ENCODE peak calls at places on chromosomes 13 and 19, in five cellular contexts. One of them, this sample, is unnamed.

GRCh38 chr19:1699998-1700732 is 47.8 kb upstream of the TCF3 start:
- DNase-seq in heart left ventricle: no peak
- DNase-seq in H9: no peak
- DNase-seq in IMR-90: no peak
- DNase-seq in fibroblast of lung: no peak
- DNase-seq in this sample: no peak

GRCh38 chr13:21673592-21674270 is 2.9 kb downstream of the FGF9 start:
- DNase-seq in fibroblast of lung: peak
- DNase-seq in heart left ventricle: peak
- DNase-seq in IMR-90: peak
- DNase-seq in H9: peak
- DNase-seq in this sample: no peak

GRCh38 chr13:97068146-97068545 is 73.9 kb upstream of the OXGR1 start:
- DNase-seq in IMR-90: peak
- DNase-seq in heart left ventricle: no peak
- DNase-seq in H9: no peak
- DNase-seq in fibroblast of lung: no peak
- DNase-seq in this sample: no peak

GRCh38 chr13:76505437-76505836 is 380.8 kb downstream of the KCTD12 start:
- DNase-seq in heart left ventricle: no peak
- DNase-seq in fibroblast of lung: no peak
- DNase-seq in H9: no peak
- DNase-seq in IMR-90: no peak
- DNase-seq in this sample: no peak

GRCh38 chr19:40398417-40399056 is 8.6 kb upstream of the HIPK4 start:
- DNase-seq in fibroblast of lung: peak
- DNase-seq in IMR-90: no peak
- DNase-seq in H9: peak
- DNase-seq in heart left ventricle: no peak
- DNase-seq in this sample: no peak

GRCh38 chr19:55283548-55284393 is at the start of gene BRSK1:
- DNase-seq in H9: peak
- DNase-seq in heart left ventricle: peak
- DNase-seq in fibroblast of lung: peak
- DNase-seq in IMR-90: peak
- DNase-seq in this sample: no peak

GRCh38 chr19:48628486-48629296 is 8.5 kb downstream of the DBP start:
- DNase-seq in fibroblast of lung: no peak
- DNase-seq in heart left ventricle: peak
- DNase-seq in H9: peak
- DNase-seq in IMR-90: no peak
- DNase-seq in this sample: no peak

GRCh38 chr19:47523473-47523872 is 8.6 kb upstream of the NAPA start:
- DNase-seq in fibroblast of lung: no peak
- DNase-seq in heart left ventricle: peak
- DNase-seq in H9: no peak
- DNase-seq in IMR-90: no peak
- DNase-seq in this sample: no peak

DNA sequence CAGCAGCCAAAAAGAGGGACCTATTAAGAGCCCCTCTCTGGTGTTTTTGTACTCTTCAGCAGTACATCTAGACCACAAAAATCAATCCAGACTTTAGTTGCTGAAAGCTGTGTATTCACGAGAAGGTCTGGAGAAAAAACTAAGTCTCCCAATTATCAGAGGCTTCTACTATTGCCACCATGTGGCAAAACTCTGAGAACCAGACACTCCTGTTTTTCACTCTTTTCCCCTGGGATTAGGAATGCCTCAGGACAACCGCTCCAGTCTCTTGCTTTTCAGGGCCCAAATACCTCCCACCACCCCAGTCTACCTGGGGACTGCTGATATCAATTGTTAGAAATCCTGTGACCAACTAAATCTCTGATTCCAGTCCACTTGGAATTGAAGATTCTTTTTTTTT is 30.1 kb upstream of the OBI1 start:
- DNase-seq in H9: no peak
- DNase-seq in IMR-90: no peak
- DNase-seq in heart left ventricle: no peak
- DNase-seq in fibroblast of lung: no peak
- DNase-seq in this sample: no peak
- TF ChIP-seq CTCF in H9: peak
- TF ChIP-seq CTCF in IMR-90: no peak
- TF ChIP-seq CTCF in heart left ventricle: peak
- TF ChIP-seq CTCF in fibroblast of lung: no peak
- TF ChIP-seq CTCF in this sample: no peak

GRCh38 chr13:111119966-111120365 is 4.9 kb downstream of the ARHGEF7 start:
- DNase-seq in heart left ventricle: no peak
- DNase-seq in IMR-90: peak
- DNase-seq in H9: no peak
- DNase-seq in fibroblast of lung: no peak
- DNase-seq in this sample: no peak
- H3K27ac ChIP-seq in heart left ventricle: no peak
- H3K27ac ChIP-seq in IMR-90: peak
- H3K27ac ChIP-seq in H9: no peak
- H3K27ac ChIP-seq in fibroblast of lung: no peak
- H3K27ac ChIP-seq in this sample: no peak

GRCh38 chr19:53466726-53467125 is 807 bp upstream of the ZNF813 start:
- DNase-seq in heart left ventricle: no peak
- DNase-seq in H9: peak
- DNase-seq in IMR-90: no peak
- DNase-seq in fibroblast of lung: no peak
- DNase-seq in this sample: no peak
- TF ChIP-seq CTCF in heart left ventricle: no peak
- TF ChIP-seq CTCF in H9: peak
- TF ChIP-seq CTCF in IMR-90: no peak
- TF ChIP-seq CTCF in fibroblast of lung: no peak
- TF ChIP-seq CTCF in this sample: no peak

GRCh38 chr13:113298001-113298945 is 1.2 kb downstream of the LAMP1 start:
- DNase-seq in heart left ventricle: no peak
- DNase-seq in fibroblast of lung: peak
- DNase-seq in H9: no peak
- DNase-seq in IMR-90: no peak
- DNase-seq in this sample: no peak
- H3K27ac ChIP-seq in heart left ventricle: peak
- H3K27ac ChIP-seq in fibroblast of lung: peak
- H3K27ac ChIP-seq in H9: no peak
- H3K27ac ChIP-seq in IMR-90: peak
- H3K27ac ChIP-seq in this sample: peak

DNA sequence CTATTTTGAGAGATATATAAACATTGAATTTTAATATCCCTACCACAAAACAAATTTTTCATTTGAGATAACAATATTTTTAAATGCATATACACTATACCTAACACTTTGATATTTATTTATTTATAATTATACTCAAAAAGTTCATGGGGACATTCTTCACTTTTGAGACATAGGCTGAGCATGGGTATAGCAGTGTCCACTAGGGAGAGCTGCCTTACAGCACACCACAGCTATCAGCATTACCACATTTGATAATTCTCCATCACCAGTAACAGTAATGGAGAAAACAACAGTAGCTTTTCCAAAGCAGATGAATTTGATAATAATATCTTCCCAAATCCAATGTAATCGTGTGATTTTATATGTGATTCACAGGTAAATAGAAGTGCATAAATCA is 626.1 kb downstream of the DACH1 start:
- DNase-seq in heart left ventricle: no peak
- DNase-seq in IMR-90: no peak
- DNase-seq in H9: no peak
- DNase-seq in fibroblast of lung: peak
- DNase-seq in this sample: no peak
- TF ChIP-seq CTCF in heart left ventricle: peak
- TF ChIP-seq CTCF in IMR-90: peak
- TF ChIP-seq CTCF in H9: peak
- TF ChIP-seq CTCF in fibroblast of lung: peak
- TF ChIP-seq CTCF in this sample: peak

DNA sequence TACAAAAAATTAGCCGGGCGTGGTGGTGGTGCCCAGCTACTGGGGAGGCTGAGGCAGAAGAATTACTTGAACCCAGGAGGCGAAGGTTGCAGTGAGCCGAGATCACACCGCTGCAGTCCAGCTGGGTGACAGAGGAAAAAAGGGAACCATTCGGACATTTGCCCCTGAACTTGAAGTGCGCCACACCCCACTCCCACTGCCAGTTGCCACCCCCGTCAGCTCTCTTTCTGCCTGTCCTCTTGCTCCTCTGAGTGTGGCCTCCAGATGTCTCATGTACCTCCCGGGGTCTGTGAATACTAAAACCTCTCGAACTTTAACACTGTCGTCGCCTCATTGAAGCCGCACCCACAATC is 4.0 kb downstream of the FPR3 start:
- DNase-seq in heart left ventricle: peak
- DNase-seq in fibroblast of lung: no peak
- DNase-seq in IMR-90: no peak
- DNase-seq in H9: no peak
- DNase-seq in this sample: no peak
- H3K27ac ChIP-seq in heart left ventricle: peak
- H3K27ac ChIP-seq in fibroblast of lung: peak
- H3K27ac ChIP-seq in IMR-90: no peak
- H3K27ac ChIP-seq in H9: no peak
- H3K27ac ChIP-seq in this sample: no peak

GRCh38 chr19:41666075-41666474 is 22.0 kb downstream of the CEACAM7 start:
- DNase-seq in fibroblast of lung: no peak
- DNase-seq in H9: no peak
- DNase-seq in IMR-90: no peak
- DNase-seq in heart left ventricle: no peak
- DNase-seq in this sample: no peak
- TF ChIP-seq CTCF in fibroblast of lung: no peak
- TF ChIP-seq CTCF in H9: no peak
- TF ChIP-seq CTCF in IMR-90: no peak
- TF ChIP-seq CTCF in heart left ventricle: no peak
- TF ChIP-seq CTCF in this sample: no peak

GRCh38 chr19:5092444-5092843 is 123.5 kb downstream of the KDM4B start:
- DNase-seq in fibroblast of lung: no peak
- DNase-seq in IMR-90: no peak
- DNase-seq in heart left ventricle: no peak
- DNase-seq in H9: no peak
- DNase-seq in this sample: no peak
- H3K27ac ChIP-seq in fibroblast of lung: no peak
- H3K27ac ChIP-seq in IMR-90: no peak
- H3K27ac ChIP-seq in heart left ventricle: peak
- H3K27ac ChIP-seq in H9: no peak
- H3K27ac ChIP-seq in this sample: no peak

This sample was measured in AG04450.